ENCODE peak calls at places on chromosomes 7 and 10, in eight cellular contexts. Y, T, E, G, U, W, Z and P are unnamed samples.

GRCh38 chr10:21195149-21195731 is 298.1 kb upstream of the NEBL start:
- DNase-seq in U (no peak), E (peak), G (no peak), Z (no peak), T (no peak), Y (no peak), W (peak), P (no peak)

GRCh38 chr10:110946496-110946895 is 27.1 kb downstream of the SHOC2 start:
- DNase-seq in T (no peak), W (peak), Z (no peak), U (no peak), Y (no peak), E (peak), G (no peak), P (no peak)

GRCh38 chr7:122306320-122307227 is 2.0 kb upstream of the FEZF1 start:
- DNase-seq in T (peak), E (no peak), Y (no peak), U (no peak), G (no peak), W (no peak), Z (no peak), P (no peak)

GRCh38 chr10:78876449-78876848 is 192.3 kb upstream of the ZMIZ1 start:
- DNase-seq in W (no peak), G (no peak), Y (no peak), E (no peak), T (no peak), U (no peak), Z (no peak), P (no peak)

GRCh38 chr7:39291644-39292411 is 274.4 kb upstream of the YAE1 start:
- DNase-seq in T (no peak), Y (no peak), E (no peak), Z (no peak), W (no peak), G (no peak), U (no peak), P (no peak)

GRCh38 chr10:119299531-119299930 is 92.2 kb downstream of the GRK5 start:
- DNase-seq in U (no peak), T (peak), Z (no peak), Y (no peak), W (no peak), G (no peak), E (no peak), P (no peak)

GRCh38 chr7:158821173-158822021 is 7.9 kb downstream of the ESYT2 start:
- DNase-seq in T (no peak), W (peak), Y (no peak), G (peak), E (peak), Z (no peak), U (no peak), P (no peak)

GRCh38 chr10:20879136-20879535 is 18.0 kb downstream of the NEBL start:
- DNase-seq in Z (no peak), Y (no peak), U (no peak), W (no peak), T (no peak), G (no peak), E (no peak), P (no peak)

GRCh38 chr10:114349505-114350211 is 54.6 kb downstream of the AFAP1L2 start:
- DNase-seq in U (no peak), G (no peak), E (no peak), Y (peak), Z (no peak), W (no peak), T (no peak), P (no peak)

GRCh38 chr10:95246582-95247051 is 44.2 kb downstream of the PDLIM1 start:
- DNase-seq in Z (no peak), W (no peak), E (no peak), U (peak), Y (peak), G (peak), T (peak), P (peak)

GRCh38 chr7:105831824-105832535 is 44.4 kb downstream of the ATXN7L1 start:
- DNase-seq in Z (no peak), G (no peak), U (no peak), T (peak), W (no peak), Y (no peak), E (no peak), P (no peak)

GRCh38 chr7:70553364-70553763 is 578.6 kb upstream of the GALNT17 start:
- DNase-seq in E (no peak), U (no peak), Y (no peak), T (no peak), G (no peak), W (no peak), Z (no peak), P (no peak)

GRCh38 chr7:107917770-107918651 is 27.0 kb downstream of the DLD start:
- DNase-seq in G (no peak), U (no peak), T (no peak), E (no peak), Y (no peak), Z (no peak), W (no peak), P (no peak)
- TF ChIP-seq CTCF in G (no peak), U (no peak), T (no peak), E (no peak), Y (no peak), Z (no peak), W (no peak), P (no peak)

GRCh38 chr7:116988363-116988989 is 35.2 kb downstream of the ST7 start:
- DNase-seq in Y (no peak), E (no peak), W (no peak), U (no peak), G (no peak), Z (no peak), T (peak), P (no peak)
- TF ChIP-seq CTCF in Y (peak), E (peak), W (peak), U (peak), G (peak), Z (peak), T (peak), P (peak)

GRCh38 chr10:84008878-84009277 is 130.4 kb upstream of the GHITM start:
- DNase-seq in U (no peak), W (peak), T (peak), G (peak), Z (no peak), E (no peak), Y (no peak), P (peak)
- TF ChIP-seq CTCF in U (peak), W (peak), T (peak), G (peak), Z (peak), E (peak), Y (peak), P (peak)

GRCh38 chr7:151091003-151091402 is 4.7 kb downstream of the AGAP3 start:
- DNase-seq in Y (no peak), G (no peak), W (no peak), T (no peak), E (no peak), U (no peak), Z (no peak), P (no peak)

GRCh38 chr7:151093748-151094147 is 7.5 kb downstream of the AGAP3 start:
- DNase-seq in W (no peak), Y (no peak), T (no peak), E (no peak), U (no peak), Z (no peak), G (no peak), P (no peak)

GRCh38 chr7:151091988-151092387 is 5.7 kb downstream of the AGAP3 start:
- DNase-seq in T (no peak), G (no peak), U (no peak), Z (peak), Y (no peak), W (no peak), E (no peak), P (no peak)

GRCh38 chr7:151089893-151090730 is 3.8 kb downstream of the AGAP3 start:
- DNase-seq in W (no peak), Z (peak), T (no peak), E (no peak), G (no peak), Y (no peak), U (no peak), P (no peak)

GRCh38 chr7:151091431-151091830 is 5.2 kb downstream of the AGAP3 start:
- DNase-seq in E (no peak), T (peak), G (peak), Z (no peak), W (no peak), U (no peak), Y (no peak), P (no peak)
- TF ChIP-seq CTCF in E (peak), T (peak), G (peak), Z (peak), W (peak), U (peak), Y (peak), P (peak)

GRCh38 chr7:56106108-56107073 is at the start of gene CHCHD2:
- DNase-seq in T (peak), Z (peak), U (peak), Y (peak), G (peak), W (peak), E (peak), P (peak)
- TF ChIP-seq CTCF in T (no peak), Z (no peak), U (no peak), Y (no peak), G (no peak), W (no peak), E (no peak), P (no peak)

DNA sequence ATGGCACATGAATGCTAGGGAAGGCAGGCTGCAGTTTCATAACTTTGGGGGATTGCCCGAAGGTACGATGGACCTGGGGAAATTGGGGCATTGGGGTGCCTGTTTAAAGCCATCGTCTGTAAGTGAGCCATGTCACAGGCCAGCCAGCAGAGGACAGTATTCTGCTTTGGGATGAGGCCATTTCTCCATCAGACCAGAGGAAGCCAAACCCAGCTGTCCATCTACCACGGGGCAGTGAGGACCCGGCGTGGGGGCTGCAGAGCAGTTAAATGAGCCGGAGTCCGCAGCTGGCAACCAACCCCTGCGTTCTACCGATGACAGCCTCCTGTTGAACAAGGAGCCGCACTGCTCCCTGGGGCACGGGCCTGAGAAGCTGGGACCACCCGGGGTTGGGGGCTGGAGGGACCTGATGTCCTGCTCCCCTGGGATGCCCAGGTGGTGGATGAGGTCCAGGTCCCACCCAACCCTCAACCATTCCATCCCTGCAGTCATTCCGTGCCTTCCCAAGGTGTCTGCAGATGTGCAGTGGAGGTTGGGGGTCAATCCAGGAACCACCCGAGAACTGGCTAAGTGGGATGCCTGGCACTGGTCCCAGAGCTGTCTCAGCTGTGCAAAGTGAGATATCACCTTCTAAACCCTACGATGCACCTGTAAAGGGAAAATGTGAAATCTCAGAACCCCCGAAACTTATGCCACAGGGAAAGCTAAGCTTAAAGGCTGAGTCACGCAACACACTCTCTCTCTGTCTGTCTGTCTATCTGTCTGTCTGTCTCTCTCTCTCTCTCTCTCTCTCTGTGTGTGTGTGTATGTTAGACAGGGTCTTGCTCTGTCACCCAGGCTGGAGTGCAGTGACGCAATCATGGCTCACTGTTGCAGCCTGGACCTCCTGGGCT is 12.1 kb upstream of the RHBDD2 start:
- DNase-seq in Y (peak), G (peak), Z (peak), E (peak), T (peak), U (peak), W (peak), P (peak)
- TF ChIP-seq CTCF in Y (peak), G (peak), Z (peak), E (peak), T (peak), U (peak), W (peak), P (peak)

GRCh38 chr10:44517635-44518034 is 132.7 kb upstream of the CXCL12 start:
- DNase-seq in U (no peak), W (no peak), Z (no peak), T (no peak), G (peak), Y (no peak), E (no peak), P (no peak)
- TF ChIP-seq CTCF in U (no peak), W (no peak), Z (no peak), T (peak), G (peak), Y (no peak), E (no peak), P (peak)

GRCh38 chr7:20778063-20778721 is 8.5 kb downstream of the SP8 start:
- DNase-seq in Y (no peak), G (peak), T (peak), W (no peak), Z (peak), U (peak), E (peak), P (peak)
- TF ChIP-seq CTCF in Y (peak), G (peak), T (peak), W (peak), Z (peak), U (peak), E (peak), P (peak)

GRCh38 chr7:43294080-43294630 is 181.7 kb downstream of the HECW1 start:
- DNase-seq in Y (no peak), Z (no peak), E (peak), W (peak), U (no peak), G (no peak), T (no peak), P (no peak)

GRCh38 chr7:43298617-43299016 is 186.2 kb downstream of the HECW1 start:
- DNase-seq in Z (no peak), U (no peak), T (no peak), E (no peak), G (no peak), Y (no peak), W (no peak), P (no peak)

GRCh38 chr7:43295429-43295828 is 183.0 kb downstream of the HECW1 start:
- DNase-seq in W (no peak), G (no peak), U (no peak), E (no peak), T (no peak), Z (no peak), Y (no peak), P (no peak)

GRCh38 chr7:43300121-43300520 is 187.7 kb downstream of the HECW1 start:
- DNase-seq in G (no peak), Z (no peak), E (no peak), U (no peak), Y (no peak), W (no peak), T (no peak), P (no peak)

DNA sequence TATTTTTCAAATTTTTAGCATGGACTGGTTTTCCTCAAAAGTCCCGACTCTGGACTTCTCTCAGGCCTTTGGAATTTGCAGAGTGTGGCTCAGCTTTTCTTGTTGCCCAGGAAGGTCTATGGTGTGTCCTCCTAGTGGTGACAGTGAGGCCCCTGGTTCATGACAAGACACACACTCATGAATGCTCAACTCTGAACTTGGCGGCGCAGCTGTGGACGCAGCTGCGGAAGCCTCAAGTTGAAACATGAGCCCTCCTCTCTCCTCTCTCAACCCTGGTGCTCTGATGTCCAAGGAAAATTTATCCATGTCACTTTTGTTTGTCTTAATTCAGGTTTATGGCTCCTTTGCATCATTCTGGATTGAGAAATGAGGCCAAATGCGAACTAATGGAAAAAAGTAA is 183.9 kb downstream of the HECW1 start:
- DNase-seq in E (no peak), T (no peak), U (no peak), W (no peak), Y (no peak), Z (no peak), G (no peak), P (no peak)
- TF ChIP-seq CTCF in E (peak), T (no peak), U (no peak), W (no peak), Y (no peak), Z (no peak), G (no peak), P (peak)

GRCh38 chr10:34109952-34110702 is 705.0 kb downstream of the PARD3 start:
- DNase-seq in U (no peak), T (no peak), G (no peak), W (peak), Z (no peak), Y (no peak), E (peak), P (no peak)
- TF ChIP-seq CTCF in U (no peak), T (no peak), G (no peak), W (no peak), Z (no peak), Y (no peak), E (peak), P (no peak)